ENCODE peak calls at places on chromosome 12, in ten cellular contexts. Y, V, D, I, H, U, Z, F, G and X are unnamed samples.

GRCh38 chr12:110012137-110012536 is 12.9 kb downstream of the ANKRD13A start:
- DNase-seq in U (no peak), Z (no peak), V (peak; percentile 84), Y (no peak), I (peak; percentile 49), F (no peak), H (no peak), D (no peak), G (no peak), X (no peak)

GRCh38 chr12:49019435-49020317 is 1.1 kb upstream of the PRKAG1 start:
- DNase-seq in Y (no peak), F (peak; percentile 50), V (no peak), I (peak; percentile 61), D (no peak), U (no peak), Z (peak; percentile 74), G (peak; percentile 60), H (no peak), X (peak; percentile 67)

GRCh38 chr12:84644936-84645335 is 267.7 kb downstream of the SLC6A15 start:
- DNase-seq in H (no peak), G (no peak), Y (no peak), I (no peak), F (no peak), V (no peak), Z (peak; percentile 3), U (no peak), D (no peak), X (no peak)

GRCh38 chr12:26452511-26452910 is 257.1 kb downstream of the SSPN start:
- DNase-seq in U (no peak), V (no peak), F (no peak), D (no peak), Z (no peak), Y (no peak), I (no peak), G (no peak), H (no peak), X (no peak)

GRCh38 chr12:52514471-52515318 is 5.5 kb downstream of the KRT5 start:
- DNase-seq in Z (no peak), Y (no peak), V (no peak), H (peak; percentile 4), F (no peak), U (no peak), I (no peak), D (no peak), G (no peak), X (no peak)

GRCh38 chr12:114744696-114745095 is 60.7 kb upstream of the TBX3 start:
- DNase-seq in D (no peak), Y (no peak), H (peak; percentile 35), V (no peak), Z (no peak), I (peak; percentile 43), U (no peak), F (no peak), G (no peak), X (peak; percentile 50)

GRCh38 chr12:49982246-49983229 is 9.8 kb downstream of the AQP6 start:
- DNase-seq in H (no peak), V (no peak), G (no peak), Z (no peak), F (no peak), Y (no peak), I (peak; percentile 63), U (no peak), D (no peak), X (no peak)

GRCh38 chr12:26112703-26113147 is 12.1 kb downstream of the BHLHE41 start:
- DNase-seq in Y (no peak), F (peak; percentile 34), G (peak; percentile 25), U (no peak), H (no peak), D (no peak), Z (no peak), I (peak; percentile 20), V (no peak), X (no peak)

GRCh38 chr12:110849748-110850403 is 3.1 kb downstream of the CCDC63 start:
- DNase-seq in D (no peak), F (no peak), Z (no peak), H (no peak), G (no peak), I (no peak), Y (no peak), V (no peak), U (no peak), X (no peak)

GRCh38 chr12:63068857-63069442 is 82.1 kb downstream of the AVPR1A start:
- DNase-seq in F (peak; percentile 14), I (peak; percentile 75), U (peak; percentile 48), Y (peak; percentile 12), Z (peak; percentile 0), G (peak; percentile 19), H (peak; percentile 18), V (no peak), D (no peak), X (peak; percentile 36)

GRCh38 chr12:11711675-11712327 is 62.3 kb downstream of the ETV6 start:
- DNase-seq in Y (no peak), D (no peak), H (no peak), G (no peak), Z (no peak), I (peak; percentile 79), F (no peak), V (no peak), U (no peak), X (peak; percentile 67)

GRCh38 chr12:118061876-118062791 is 1.2 kb upstream of the WSB2 start:
- DNase-seq in Z (peak; percentile 62), G (peak; percentile 82), U (no peak), D (no peak), H (peak; percentile 22), Y (no peak), V (no peak), I (peak; percentile 75), F (peak; percentile 62), X (peak; percentile 74)

GRCh38 chr12:112861284-112861683 is 45.5 kb upstream of the OAS1 start:
- DNase-seq in G (no peak), D (no peak), F (no peak), I (no peak), H (no peak), V (no peak), Y (no peak), U (no peak), Z (no peak), X (no peak)

GRCh38 chr12:124322271-124322998 is 27.5 kb downstream of the RFLNA start:
- DNase-seq in Z (no peak), D (no peak), V (no peak), I (peak; percentile 38), Y (no peak), U (no peak), F (no peak), H (no peak), G (no peak), X (no peak)

GRCh38 chr12:85835810-85836715 is at the start of gene RASSF9:
- DNase-seq in D (no peak), H (peak; percentile 72), I (peak; percentile 90), U (peak; percentile 77), Z (no peak), F (peak; percentile 27), Y (peak; percentile 36), G (peak; percentile 67), V (no peak), X (peak; percentile 73)

GRCh38 chr12:76670776-76671175 is 93.1 kb upstream of the ZDHHC17 start:
- DNase-seq in Y (no peak), H (no peak), I (peak; percentile 63), G (no peak), D (no peak), F (peak; percentile 9), V (no peak), U (no peak), Z (no peak), X (peak; percentile 55)